ENCODE peak calls at places on chromosomes 7 and 10, in seven cellular contexts. One of them, this sample, is unnamed.

GRCh38 chr10:99870051-99870730 is 87.8 kb downstream of the ABCC2 start:
- DNase-seq in neuronal stem cell: no peak
- DNase-seq in IMR-90: no peak
- DNase-seq in H1: no peak
- DNase-seq in mesenchymal stem cell: no peak
- DNase-seq in H9: no peak
- DNase-seq in trophoblast cell: peak
- DNase-seq in this sample: no peak

GRCh38 chr10:61634711-61635110 is 28.0 kb upstream of the CABCOCO1 start:
- DNase-seq in trophoblast cell: no peak
- DNase-seq in neuronal stem cell: no peak
- DNase-seq in H9: no peak
- DNase-seq in IMR-90: peak
- DNase-seq in H1: no peak
- DNase-seq in mesenchymal stem cell: peak
- DNase-seq in this sample: no peak

GRCh38 chr7:8627322-8627721 is 193.9 kb downstream of the NXPH1 start:
- DNase-seq in H9: no peak
- DNase-seq in neuronal stem cell: no peak
- DNase-seq in mesenchymal stem cell: no peak
- DNase-seq in IMR-90: no peak
- DNase-seq in trophoblast cell: no peak
- DNase-seq in H1: no peak
- DNase-seq in this sample: no peak

GRCh38 chr7:132588596-132588995 is 12.3 kb upstream of the PLXNA4 start:
- DNase-seq in H1: no peak
- DNase-seq in trophoblast cell: no peak
- DNase-seq in neuronal stem cell: no peak
- DNase-seq in IMR-90: no peak
- DNase-seq in mesenchymal stem cell: no peak
- DNase-seq in H9: no peak
- DNase-seq in this sample: no peak

GRCh38 chr7:85749715-85750453 is 563.0 kb upstream of the SEMA3D start:
- DNase-seq in IMR-90: no peak
- DNase-seq in neuronal stem cell: no peak
- DNase-seq in H1: no peak
- DNase-seq in mesenchymal stem cell: no peak
- DNase-seq in trophoblast cell: no peak
- DNase-seq in H9: peak
- DNase-seq in this sample: peak

GRCh38 chr10:71088054-71088453 is 124.3 kb upstream of the UNC5B start:
- DNase-seq in H1: no peak
- DNase-seq in mesenchymal stem cell: no peak
- DNase-seq in H9: no peak
- DNase-seq in neuronal stem cell: no peak
- DNase-seq in IMR-90: no peak
- DNase-seq in trophoblast cell: no peak
- DNase-seq in this sample: no peak

GRCh38 chr7:6395898-6396582 is 51.7 kb downstream of the DAGLB start:
- DNase-seq in IMR-90: no peak
- DNase-seq in H9: no peak
- DNase-seq in trophoblast cell: peak
- DNase-seq in neuronal stem cell: no peak
- DNase-seq in mesenchymal stem cell: no peak
- DNase-seq in H1: no peak
- DNase-seq in this sample: no peak

GRCh38 chr10:52741851-52742250 is 30.7 kb downstream of the MBL2 start:
- DNase-seq in trophoblast cell: no peak
- DNase-seq in H1: no peak
- DNase-seq in IMR-90: no peak
- DNase-seq in neuronal stem cell: no peak
- DNase-seq in H9: no peak
- DNase-seq in mesenchymal stem cell: no peak
- DNase-seq in this sample: no peak

GRCh38 chr10:60817135-60817805 is 39.0 kb downstream of the CDK1 start:
- DNase-seq in trophoblast cell: no peak
- DNase-seq in mesenchymal stem cell: peak
- DNase-seq in H9: no peak
- DNase-seq in IMR-90: peak
- DNase-seq in H1: no peak
- DNase-seq in neuronal stem cell: no peak
- DNase-seq in this sample: peak

GRCh38 chr10:132322621-132323048 is 9.4 kb upstream of the LRRC27 start:
- DNase-seq in H9: no peak
- DNase-seq in neuronal stem cell: no peak
- DNase-seq in trophoblast cell: peak
- DNase-seq in H1: no peak
- DNase-seq in mesenchymal stem cell: peak
- DNase-seq in IMR-90: peak
- DNase-seq in this sample: peak

GRCh38 chr10:109740436-109740835 is 182.9 kb downstream of the XPNPEP1 start:
- DNase-seq in H1: no peak
- DNase-seq in H9: no peak
- DNase-seq in IMR-90: no peak
- DNase-seq in neuronal stem cell: no peak
- DNase-seq in mesenchymal stem cell: peak
- DNase-seq in trophoblast cell: no peak
- DNase-seq in this sample: no peak

GRCh38 chr7:92835851-92836488 is 403 bp downstream of the CDK6 start:
- DNase-seq in H1: no peak
- DNase-seq in neuronal stem cell: no peak
- DNase-seq in IMR-90: no peak
- DNase-seq in mesenchymal stem cell: peak
- DNase-seq in H9: no peak
- DNase-seq in trophoblast cell: peak
- DNase-seq in this sample: peak

GRCh38 chr10:97153276-97153850 is 32.4 kb downstream of the SLIT1 start:
- DNase-seq in H1: no peak
- DNase-seq in mesenchymal stem cell: no peak
- DNase-seq in IMR-90: no peak
- DNase-seq in H9: no peak
- DNase-seq in neuronal stem cell: no peak
- DNase-seq in trophoblast cell: no peak
- DNase-seq in this sample: no peak

GRCh38 chr10:30027057-30028005 is 32.1 kb downstream of the JCAD start:
- DNase-seq in IMR-90: no peak
- DNase-seq in H1: peak
- DNase-seq in trophoblast cell: peak
- DNase-seq in mesenchymal stem cell: no peak
- DNase-seq in H9: peak
- DNase-seq in neuronal stem cell: no peak
- DNase-seq in this sample: peak

GRCh38 chr10:87837445-87837844 is 19.4 kb upstream of the ATAD1 start:
- DNase-seq in H1: no peak
- DNase-seq in neuronal stem cell: no peak
- DNase-seq in H9: no peak
- DNase-seq in IMR-90: no peak
- DNase-seq in mesenchymal stem cell: no peak
- DNase-seq in trophoblast cell: no peak
- DNase-seq in this sample: no peak

GRCh38 chr7:108805808-108806397 is 236.2 kb downstream of the DNAJB9 start:
- DNase-seq in trophoblast cell: no peak
- DNase-seq in mesenchymal stem cell: peak
- DNase-seq in H9: no peak
- DNase-seq in IMR-90: peak
- DNase-seq in H1: no peak
- DNase-seq in neuronal stem cell: no peak
- DNase-seq in this sample: peak

GRCh38 chr7:80379034-80379433 is 132.8 kb downstream of the GNAT3 start:
- DNase-seq in H9: no peak
- DNase-seq in H1: no peak
- DNase-seq in mesenchymal stem cell: peak
- DNase-seq in IMR-90: peak
- DNase-seq in trophoblast cell: no peak
- DNase-seq in neuronal stem cell: no peak
- DNase-seq in this sample: no peak

GRCh38 chr10:35236739-35237138 is 99.6 kb upstream of the CCNY start:
- DNase-seq in H9: no peak
- DNase-seq in H1: no peak
- DNase-seq in neuronal stem cell: no peak
- DNase-seq in trophoblast cell: no peak
- DNase-seq in IMR-90: peak
- DNase-seq in mesenchymal stem cell: no peak
- DNase-seq in this sample: no peak

GRCh38 chr10:85651507-85651902 is 715.1 kb downstream of the GRID1 start:
- DNase-seq in H9: no peak
- DNase-seq in IMR-90: no peak
- DNase-seq in mesenchymal stem cell: peak
- DNase-seq in H1: no peak
- DNase-seq in trophoblast cell: no peak
- DNase-seq in neuronal stem cell: no peak
- DNase-seq in this sample: peak

GRCh38 chr7:43847496-43847895 is 21.8 kb downstream of the MRPS24 start:
- DNase-seq in neuronal stem cell: no peak
- DNase-seq in trophoblast cell: no peak
- DNase-seq in IMR-90: peak
- DNase-seq in H9: no peak
- DNase-seq in H1: no peak
- DNase-seq in mesenchymal stem cell: no peak
- DNase-seq in this sample: no peak

GRCh38 chr10:28250782-28251181 is 52.1 kb downstream of the MPP7 start:
- DNase-seq in neuronal stem cell: no peak
- DNase-seq in mesenchymal stem cell: peak
- DNase-seq in IMR-90: peak
- DNase-seq in H1: no peak
- DNase-seq in trophoblast cell: no peak
- DNase-seq in H9: no peak
- DNase-seq in this sample: no peak

GRCh38 chr10:124001391-124002260 is 91.8 kb downstream of the CHST15 start:
- DNase-seq in H1: no peak
- DNase-seq in trophoblast cell: no peak
- DNase-seq in neuronal stem cell: no peak
- DNase-seq in H9: no peak
- DNase-seq in mesenchymal stem cell: no peak
- DNase-seq in IMR-90: no peak
- DNase-seq in this sample: no peak

GRCh38 chr10:104642311-104643022 is 1.4 kb downstream of the SORCS3 start:
- DNase-seq in mesenchymal stem cell: no peak
- DNase-seq in H1: peak
- DNase-seq in H9: peak
- DNase-seq in neuronal stem cell: peak
- DNase-seq in trophoblast cell: no peak
- DNase-seq in IMR-90: no peak
- DNase-seq in this sample: peak

GRCh38 chr10:101238732-101239105 is 9.5 kb upstream of the LBX1 start:
- DNase-seq in trophoblast cell: no peak
- DNase-seq in mesenchymal stem cell: no peak
- DNase-seq in neuronal stem cell: no peak
- DNase-seq in H1: no peak
- DNase-seq in IMR-90: no peak
- DNase-seq in H9: no peak
- DNase-seq in this sample: no peak

GRCh38 chr7:27424749-27425148 is 182.1 kb downstream of the EVX1 start:
- DNase-seq in IMR-90: no peak
- DNase-seq in mesenchymal stem cell: no peak
- DNase-seq in neuronal stem cell: no peak
- DNase-seq in H1: no peak
- DNase-seq in H9: no peak
- DNase-seq in trophoblast cell: no peak
- DNase-seq in this sample: no peak
- H2BK120ac ChIP-seq in IMR-90: no peak
- H2BK120ac ChIP-seq in mesenchymal stem cell: no peak
- H2BK120ac ChIP-seq in neuronal stem cell: no peak
- H2BK120ac ChIP-seq in H1: no peak
- H2BK120ac ChIP-seq in H9: no peak
- H2BK120ac ChIP-seq in trophoblast cell: no peak
- H2BK120ac ChIP-seq in this sample: no peak

GRCh38 chr7:26083113-26083512 is 68.9 kb upstream of the NFE2L3 start:
- DNase-seq in H9: no peak
- DNase-seq in mesenchymal stem cell: no peak
- DNase-seq in IMR-90: no peak
- DNase-seq in H1: no peak
- DNase-seq in neuronal stem cell: no peak
- DNase-seq in trophoblast cell: peak
- DNase-seq in this sample: no peak
- H2BK120ac ChIP-seq in H9: no peak
- H2BK120ac ChIP-seq in mesenchymal stem cell: no peak
- H2BK120ac ChIP-seq in IMR-90: no peak
- H2BK120ac ChIP-seq in H1: no peak
- H2BK120ac ChIP-seq in neuronal stem cell: no peak
- H2BK120ac ChIP-seq in trophoblast cell: no peak
- H2BK120ac ChIP-seq in this sample: no peak

DNA sequence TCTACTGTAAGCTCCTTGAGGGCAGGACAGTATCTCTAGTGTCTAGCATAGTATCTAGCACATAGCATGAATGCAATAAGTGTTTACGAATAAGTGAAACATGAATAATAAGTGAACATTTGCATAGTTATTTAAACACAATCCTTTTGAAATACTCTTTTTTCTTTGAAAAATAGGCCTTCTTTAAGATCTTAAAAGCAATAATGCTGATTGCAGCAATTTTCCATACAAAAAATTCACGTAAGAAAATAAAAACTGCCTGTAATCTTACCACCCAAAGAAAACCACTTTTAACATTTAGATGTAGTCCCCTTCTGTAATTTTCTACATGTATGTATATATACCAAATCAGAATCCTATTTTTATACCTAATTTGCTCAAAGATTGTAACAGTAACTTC is 162.5 kb upstream of the HPS1 start:
- DNase-seq in H1: no peak
- DNase-seq in neuronal stem cell: no peak
- DNase-seq in IMR-90: no peak
- DNase-seq in H9: no peak
- DNase-seq in trophoblast cell: no peak
- DNase-seq in mesenchymal stem cell: no peak
- DNase-seq in this sample: no peak
- H2BK120ac ChIP-seq in H1: no peak
- H2BK120ac ChIP-seq in neuronal stem cell: no peak
- H2BK120ac ChIP-seq in IMR-90: no peak
- H2BK120ac ChIP-seq in H9: no peak
- H2BK120ac ChIP-seq in trophoblast cell: no peak
- H2BK120ac ChIP-seq in mesenchymal stem cell: no peak
- H2BK120ac ChIP-seq in this sample: no peak

DNA sequence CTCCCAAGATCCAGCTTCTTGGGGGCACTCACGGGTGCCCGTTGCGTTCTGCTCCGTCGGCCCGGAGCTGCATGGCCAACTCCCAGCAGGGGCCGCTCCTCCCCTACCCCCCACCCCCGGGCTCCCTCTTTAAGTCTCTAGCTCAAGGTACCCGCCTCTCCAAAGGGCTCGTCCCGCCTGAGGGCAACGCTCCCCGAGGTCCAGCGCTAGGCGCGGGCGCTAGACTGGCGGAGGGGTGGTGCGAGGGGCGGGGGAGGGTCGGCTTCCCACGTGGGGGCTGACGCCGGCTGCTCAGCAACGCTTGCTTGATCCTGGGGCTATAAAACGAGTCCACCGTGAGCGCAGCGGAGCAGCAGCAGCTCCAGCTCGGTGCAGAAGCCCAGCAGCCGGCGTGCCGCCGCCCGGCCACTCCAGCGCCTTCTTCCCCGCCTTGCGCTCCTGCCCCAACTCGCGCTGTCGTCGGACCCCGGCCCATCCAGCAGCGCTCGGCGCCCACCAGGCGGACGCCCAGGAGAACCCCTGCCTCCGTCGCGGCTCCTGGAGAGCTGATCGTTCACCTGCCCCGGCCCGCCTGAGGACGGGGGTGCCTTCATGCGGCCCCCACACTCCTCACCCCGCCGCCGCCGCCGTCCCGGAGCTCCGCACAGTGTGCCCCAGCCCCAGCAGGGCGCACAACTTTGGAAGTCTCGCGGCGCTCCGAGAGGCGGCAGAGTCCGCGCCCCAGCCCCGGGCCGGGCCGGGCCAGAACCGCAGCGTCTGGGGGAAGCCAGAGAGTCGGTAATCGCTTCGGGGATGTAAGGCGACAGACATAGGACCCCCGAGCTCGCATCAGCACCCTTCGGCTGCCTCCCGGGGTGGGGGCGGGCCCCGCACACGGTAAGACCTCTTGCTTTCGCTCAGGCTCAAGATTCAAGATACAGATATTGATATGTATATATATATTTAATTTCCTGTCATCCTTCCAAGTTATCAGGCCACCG is at the start of gene ADRA2A:
- DNase-seq in mesenchymal stem cell: peak
- DNase-seq in H9: peak
- DNase-seq in neuronal stem cell: peak
- DNase-seq in H1: peak
- DNase-seq in IMR-90: peak
- DNase-seq in trophoblast cell: no peak
- DNase-seq in this sample: peak
- H2BK120ac ChIP-seq in mesenchymal stem cell: no peak
- H2BK120ac ChIP-seq in H9: no peak
- H2BK120ac ChIP-seq in neuronal stem cell: no peak
- H2BK120ac ChIP-seq in H1: no peak
- H2BK120ac ChIP-seq in IMR-90: no peak
- H2BK120ac ChIP-seq in trophoblast cell: no peak
- H2BK120ac ChIP-seq in this sample: no peak

This sample was measured in mesendoderm.